ENCODE peak calls at places on chromosomes 12 and 14, in six cellular contexts. P is stomach, B is left ventricle myocardium inferior, X is AG04450, M is endodermal cell, Q is spleen. O is an unnamed sample. For H3K27me3, the result is how much of the 10 kb centered on the place peaks cover.

GRCh38 chr12:23888396-23889068 is 60.9 kb downstream of the SOX5 start:
- DNase-seq in M (no peak), Q (no peak), P (no peak), B (no peak), X (no peak), O (no peak)

GRCh38 chr12:62899568-62900390 is 35.2 kb downstream of the PPM1H start:
- DNase-seq in B (no peak), M (no peak), Q (no peak), X (no peak), P (no peak), O (no peak)

GRCh38 chr12:28958553-28959195 is 190.4 kb upstream of the FAR2 start:
- DNase-seq in P (no peak), M (no peak), Q (no peak), X (no peak), B (no peak), O (no peak)

GRCh38 chr12:8648598-8649205 is 13.9 kb downstream of the MFAP5 start:
- DNase-seq in M (peak), X (no peak), Q (no peak), P (no peak), B (no peak), O (no peak)

GRCh38 chr12:123363743-123364531 is 710 bp downstream of the SBNO1 start:
- DNase-seq in M (peak), Q (peak), P (peak), B (peak), X (no peak), O (peak)

GRCh38 chr12:51000245-51000644 is 25.9 kb downstream of the SLC11A2 start:
- DNase-seq in P (no peak), Q (no peak), X (no peak), M (no peak), B (no peak), O (no peak)

GRCh38 chr12:124174406-124174805 is 120.5 kb upstream of the RFLNA start:
- DNase-seq in Q (no peak), B (no peak), X (no peak), M (no peak), P (no peak), O (no peak)

GRCh38 chr12:52628841-52629240 is 10.5 kb upstream of the KRT73 start:
- DNase-seq in B (no peak), Q (no peak), P (no peak), X (no peak), M (peak), O (no peak)

GRCh38 chr12:109617496-109617895 is 43.9 kb downstream of the MVK start:
- DNase-seq in M (no peak), B (no peak), X (no peak), Q (no peak), P (no peak), O (no peak)

GRCh38 chr14:96268426-96269358 is 12.7 kb downstream of the BDKRB1 start:
- DNase-seq in M (no peak), X (peak), Q (no peak), B (no peak), P (no peak), O (peak)

GRCh38 chr12:6778571-6779550 is 6.5 kb downstream of the LAG3 start:
- DNase-seq in P (peak), X (peak), B (peak), M (peak), Q (peak), O (peak)

GRCh38 chr12:75317784-75318183 is 12.3 kb downstream of the CAPS2 start:
- DNase-seq in Q (no peak), P (no peak), X (no peak), B (no peak), M (no peak), O (no peak)

GRCh38 chr12:115135800-115136211 is 451.8 kb upstream of the TBX3 start:
- DNase-seq in X (peak), P (no peak), Q (no peak), B (peak), M (no peak), O (no peak)

GRCh38 chr12:53251477-53252348 is 16.4 kb upstream of the ESPL1 start:
- DNase-seq in Q (peak), X (no peak), P (peak), M (peak), B (peak), O (peak)

GRCh38 chr14:60632777-60633176 is 16.5 kb downstream of the SIX1 start:
- DNase-seq in X (no peak), M (no peak), B (no peak), P (no peak), Q (no peak), O (no peak)

GRCh38 chr14:100566119-100566518 is 21.1 kb downstream of the BEGAIN start:
- DNase-seq in P (peak), X (no peak), Q (no peak), B (no peak), M (no peak), O (no peak)
- H3K27me3 ChIP-seq in P (under half), X (half or more), Q (half or more), B (half or more), M (half or more), O (under half)

DNA sequence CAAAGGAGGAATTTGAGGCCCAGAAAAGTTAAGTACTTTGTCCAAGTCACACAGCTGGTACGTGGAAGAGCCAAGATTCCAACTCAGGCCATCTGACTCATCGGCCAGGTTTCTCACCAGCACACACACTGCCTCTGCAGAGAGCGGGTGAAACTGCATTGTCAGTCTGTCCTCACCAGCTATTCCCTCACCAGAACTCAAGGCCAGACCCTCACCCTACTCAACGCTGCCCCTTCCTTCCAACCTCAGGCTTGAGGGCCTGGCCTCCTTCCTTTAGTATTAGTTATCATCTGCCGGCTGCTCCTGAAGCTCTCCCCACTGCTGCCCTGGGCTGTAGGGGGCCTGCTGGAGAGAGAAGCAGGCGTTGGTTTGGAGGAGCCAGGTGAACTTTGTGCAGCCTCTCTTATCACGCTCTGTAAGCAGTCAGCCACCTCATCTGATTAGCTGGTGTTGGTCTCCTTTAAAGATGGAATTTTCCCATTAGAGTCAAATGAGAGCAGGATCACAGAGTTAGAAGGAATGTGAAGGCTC is 16.6 kb upstream of the PLEK2 start:
- DNase-seq in P (peak), M (peak), B (no peak), X (peak), Q (no peak), O (no peak)
- TF ChIP-seq CTCF in P (no peak), M (peak), B (no peak), X (peak), Q (no peak), O (no peak)

GRCh38 chr12:12270226-12270625 is 3.4 kb upstream of the LRP6 start:
- DNase-seq in P (no peak), M (no peak), B (no peak), X (no peak), Q (no peak), O (no peak)
- H3K27me3 ChIP-seq in P (under half), M (under half), B (under half), X (under half), Q (under half), O (under half)

GRCh38 chr14:21275261-21275858 is 4.5 kb upstream of the RPGRIP1 start:
- DNase-seq in B (no peak), X (no peak), P (no peak), M (no peak), Q (no peak), O (no peak)
- TF ChIP-seq CTCF in B (no peak), X (no peak), P (no peak), M (no peak), Q (no peak), O (no peak)

DNA sequence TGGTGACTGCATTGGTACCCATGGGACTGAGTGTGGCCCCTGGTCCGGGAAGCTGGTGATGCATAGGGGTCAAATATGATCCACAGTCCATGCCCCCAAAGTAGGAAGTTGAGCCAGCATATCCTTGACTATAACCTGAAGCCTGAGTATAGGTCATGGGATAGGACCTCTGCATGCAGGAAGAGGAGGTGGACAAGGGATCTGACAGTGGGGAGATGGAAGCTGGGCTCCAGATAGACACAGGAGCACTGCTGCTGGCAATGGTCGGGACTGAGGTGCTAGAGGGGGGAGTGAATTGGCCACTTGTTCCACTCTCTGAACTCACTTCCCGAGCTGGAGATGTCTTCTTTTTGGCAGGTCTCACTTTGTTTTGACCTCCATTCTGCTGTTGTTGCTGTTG is 8.4 kb downstream of the OTX2 start:
- DNase-seq in P (no peak), M (peak), B (no peak), X (no peak), Q (no peak), O (no peak)
- H3K27me3 ChIP-seq in P (under half), M (under half), B (half or more), X (half or more), Q (half or more), O (half or more)

GRCh38 chr12:121296618-121297476 is at the start of gene CAMKK2:
- DNase-seq in Q (peak), X (peak), P (peak), B (peak), M (peak), O (peak)
- TF ChIP-seq CTCF in Q (no peak), X (no peak), P (no peak), B (peak), M (peak), O (peak)

DNA sequence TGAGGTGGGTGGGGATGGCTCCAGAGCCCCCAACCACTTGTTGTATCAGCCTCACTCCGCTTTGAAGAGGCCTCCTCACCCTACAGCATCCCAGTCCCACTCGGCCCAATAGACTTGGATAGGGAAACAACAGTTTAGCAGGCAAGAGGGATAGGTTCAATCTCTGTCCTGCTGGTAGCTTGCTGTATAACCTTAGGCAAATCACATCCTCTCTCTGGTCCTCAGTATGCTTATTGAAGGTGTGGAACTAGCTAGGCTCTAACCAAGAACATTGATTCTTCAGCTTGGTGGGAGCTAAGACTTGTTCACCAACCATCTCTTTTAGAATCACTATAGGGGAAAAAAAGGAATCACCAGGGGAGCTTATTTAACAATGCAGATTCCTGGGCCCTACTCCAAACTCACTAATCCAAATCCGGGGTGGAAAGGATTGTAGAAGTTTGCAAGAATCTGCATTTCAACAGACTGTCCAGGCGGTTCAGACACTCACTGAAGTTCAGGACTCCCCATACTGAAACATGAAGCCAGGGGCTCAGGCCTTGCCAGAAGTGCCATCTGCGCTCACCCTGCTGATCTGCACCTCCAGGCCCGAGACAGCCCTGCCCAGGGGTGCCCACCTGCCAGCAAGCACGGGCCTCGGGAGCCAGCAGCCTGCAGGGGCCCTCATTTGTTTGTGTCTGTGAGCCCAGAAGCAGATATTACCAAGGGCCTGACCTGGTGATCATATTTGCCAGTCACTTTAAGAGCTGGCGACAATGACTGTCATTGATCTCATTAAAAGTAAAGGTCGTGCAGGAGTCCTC is 113.0 kb downstream of the ADCK1 start:
- DNase-seq in B (no peak), P (no peak), Q (no peak), M (no peak), X (no peak), O (no peak)
- H3K27me3 ChIP-seq in B (under half), P (under half), Q (under half), M (under half), X (under half), O (under half)

GRCh38 chr12:87871061-87871460 is 158.1 kb downstream of the C12orf50 start:
- DNase-seq in B (no peak), P (no peak), X (peak), M (no peak), Q (no peak), O (no peak)

GRCh38 chr12:87870061-87870460 is 159.1 kb downstream of the C12orf50 start:
- DNase-seq in M (no peak), Q (no peak), B (no peak), P (no peak), X (no peak), O (no peak)

GRCh38 chr12:87870493-87870892 is 158.7 kb downstream of the C12orf50 start:
- DNase-seq in B (no peak), M (peak), P (no peak), Q (no peak), X (no peak), O (no peak)

GRCh38 chr12:87866602-87867292 is 162.5 kb downstream of the C12orf50 start:
- DNase-seq in M (peak), Q (no peak), P (no peak), X (no peak), B (no peak), O (peak)
- TF ChIP-seq CTCF in M (peak), Q (no peak), P (no peak), X (peak), B (peak), O (peak)

O was measured in BE2C.